ENCODE peak calls at places on chromosomes 6 and 20, in nine cellular contexts. One of them, this sample, is unnamed.

GRCh38 chr6:149627672-149628071 is 20.8 kb downstream of the KATNA1 start:
- DNase-seq in stomach: no peak
- DNase-seq in K562: no peak
- DNase-seq in GM12878: no peak
- DNase-seq in HepG2: no peak
- DNase-seq in upper lobe of left lung: no peak
- DNase-seq in sigmoid colon: no peak
- DNase-seq in H1: no peak
- DNase-seq in SK-N-SH: no peak
- DNase-seq in this sample: no peak

GRCh38 chr6:157533397-157533814 is 152.4 kb downstream of the ZDHHC14 start:
- DNase-seq in upper lobe of left lung: no peak
- DNase-seq in GM12878: no peak
- DNase-seq in K562: no peak
- DNase-seq in HepG2: no peak
- DNase-seq in stomach: no peak
- DNase-seq in sigmoid colon: no peak
- DNase-seq in H1: no peak
- DNase-seq in SK-N-SH: peak
- DNase-seq in this sample: no peak

GRCh38 chr6:169028343-169028742 is 225.3 kb downstream of the THBS2 start:
- DNase-seq in upper lobe of left lung: no peak
- DNase-seq in SK-N-SH: no peak
- DNase-seq in HepG2: no peak
- DNase-seq in stomach: no peak
- DNase-seq in K562: no peak
- DNase-seq in sigmoid colon: no peak
- DNase-seq in H1: no peak
- DNase-seq in GM12878: no peak
- DNase-seq in this sample: no peak

GRCh38 chr20:33811763-33812672 is 870 bp downstream of the CHMP4B start:
- DNase-seq in SK-N-SH: peak
- DNase-seq in GM12878: no peak
- DNase-seq in K562: peak
- DNase-seq in stomach: peak
- DNase-seq in HepG2: peak
- DNase-seq in upper lobe of left lung: no peak
- DNase-seq in H1: no peak
- DNase-seq in sigmoid colon: peak
- DNase-seq in this sample: peak

GRCh38 chr6:13415276-13415675 is 72.1 kb downstream of the GFOD1 start:
- DNase-seq in GM12878: no peak
- DNase-seq in H1: no peak
- DNase-seq in stomach: no peak
- DNase-seq in HepG2: no peak
- DNase-seq in upper lobe of left lung: no peak
- DNase-seq in sigmoid colon: no peak
- DNase-seq in SK-N-SH: no peak
- DNase-seq in K562: no peak
- DNase-seq in this sample: no peak

GRCh38 chr6:148358196-148358785 is 15.7 kb downstream of the SASH1 start:
- DNase-seq in upper lobe of left lung: no peak
- DNase-seq in HepG2: no peak
- DNase-seq in GM12878: no peak
- DNase-seq in K562: no peak
- DNase-seq in sigmoid colon: peak
- DNase-seq in SK-N-SH: no peak
- DNase-seq in stomach: no peak
- DNase-seq in H1: no peak
- DNase-seq in this sample: no peak

GRCh38 chr6:30463651-30464618 is 25.4 kb upstream of the HLA-E start:
- DNase-seq in GM12878: peak
- DNase-seq in upper lobe of left lung: peak
- DNase-seq in sigmoid colon: no peak
- DNase-seq in stomach: peak
- DNase-seq in SK-N-SH: no peak
- DNase-seq in H1: no peak
- DNase-seq in K562: no peak
- DNase-seq in HepG2: peak
- DNase-seq in this sample: peak

GRCh38 chr20:35568645-35569044 is 26.8 kb downstream of the ERGIC3 start:
- DNase-seq in stomach: no peak
- DNase-seq in SK-N-SH: peak
- DNase-seq in upper lobe of left lung: no peak
- DNase-seq in HepG2: peak
- DNase-seq in H1: no peak
- DNase-seq in GM12878: no peak
- DNase-seq in K562: peak
- DNase-seq in sigmoid colon: no peak
- DNase-seq in this sample: peak

GRCh38 chr6:138468320-138469015 is 30.8 kb downstream of the NHSL1 start:
- DNase-seq in GM12878: no peak
- DNase-seq in upper lobe of left lung: no peak
- DNase-seq in HepG2: peak
- DNase-seq in SK-N-SH: no peak
- DNase-seq in K562: no peak
- DNase-seq in sigmoid colon: no peak
- DNase-seq in H1: no peak
- DNase-seq in stomach: no peak
- DNase-seq in this sample: no peak

GRCh38 chr6:82144007-82144851 is 103.3 kb downstream of the IBTK start:
- DNase-seq in HepG2: peak
- DNase-seq in stomach: no peak
- DNase-seq in GM12878: peak
- DNase-seq in K562: no peak
- DNase-seq in H1: no peak
- DNase-seq in SK-N-SH: peak
- DNase-seq in sigmoid colon: no peak
- DNase-seq in upper lobe of left lung: no peak
- DNase-seq in this sample: peak

GRCh38 chr20:6017467-6017866 is 36.4 kb downstream of the LRRN4 start:
- DNase-seq in GM12878: no peak
- DNase-seq in SK-N-SH: no peak
- DNase-seq in sigmoid colon: no peak
- DNase-seq in H1: no peak
- DNase-seq in stomach: no peak
- DNase-seq in upper lobe of left lung: no peak
- DNase-seq in HepG2: no peak
- DNase-seq in K562: no peak
- DNase-seq in this sample: no peak

GRCh38 chr6:30884521-30885480 is 482 bp downstream of the DDR1 start:
- DNase-seq in SK-N-SH: peak
- DNase-seq in upper lobe of left lung: peak
- DNase-seq in H1: no peak
- DNase-seq in HepG2: no peak
- DNase-seq in sigmoid colon: peak
- DNase-seq in K562: peak
- DNase-seq in GM12878: no peak
- DNase-seq in stomach: peak
- DNase-seq in this sample: peak

GRCh38 chr20:8545212-8545611 is 413.1 kb downstream of the PLCB1 start:
- DNase-seq in SK-N-SH: no peak
- DNase-seq in K562: no peak
- DNase-seq in HepG2: no peak
- DNase-seq in GM12878: no peak
- DNase-seq in stomach: no peak
- DNase-seq in upper lobe of left lung: no peak
- DNase-seq in H1: no peak
- DNase-seq in sigmoid colon: no peak
- DNase-seq in this sample: no peak

GRCh38 chr20:1809611-1810510 is 85.3 kb upstream of the SIRPA start:
- DNase-seq in upper lobe of left lung: no peak
- DNase-seq in stomach: no peak
- DNase-seq in HepG2: no peak
- DNase-seq in sigmoid colon: no peak
- DNase-seq in K562: no peak
- DNase-seq in GM12878: no peak
- DNase-seq in SK-N-SH: no peak
- DNase-seq in H1: no peak
- DNase-seq in this sample: no peak

GRCh38 chr6:83231146-83231545 is 38.0 kb downstream of the RWDD2A start:
- DNase-seq in K562: no peak
- DNase-seq in HepG2: no peak
- DNase-seq in GM12878: no peak
- DNase-seq in sigmoid colon: no peak
- DNase-seq in SK-N-SH: no peak
- DNase-seq in H1: no peak
- DNase-seq in stomach: no peak
- DNase-seq in upper lobe of left lung: no peak
- DNase-seq in this sample: no peak

GRCh38 chr6:169961772-169962561 is 210.5 kb downstream of the ERMARD start:
- DNase-seq in K562: no peak
- DNase-seq in sigmoid colon: peak
- DNase-seq in upper lobe of left lung: peak
- DNase-seq in HepG2: no peak
- DNase-seq in H1: no peak
- DNase-seq in SK-N-SH: peak
- DNase-seq in GM12878: no peak
- DNase-seq in stomach: peak
- DNase-seq in this sample: peak

GRCh38 chr20:34720266-34720665 is 16.1 kb downstream of the TP53INP2 start:
- DNase-seq in sigmoid colon: no peak
- DNase-seq in H1: no peak
- DNase-seq in SK-N-SH: no peak
- DNase-seq in upper lobe of left lung: no peak
- DNase-seq in stomach: no peak
- DNase-seq in HepG2: no peak
- DNase-seq in GM12878: no peak
- DNase-seq in K562: no peak
- DNase-seq in this sample: no peak

GRCh38 chr6:98547634-98548033 is 286.7 kb upstream of the POU3F2 start:
- DNase-seq in upper lobe of left lung: no peak
- DNase-seq in sigmoid colon: no peak
- DNase-seq in H1: no peak
- DNase-seq in GM12878: no peak
- DNase-seq in HepG2: no peak
- DNase-seq in SK-N-SH: peak
- DNase-seq in stomach: no peak
- DNase-seq in K562: no peak
- DNase-seq in this sample: no peak

GRCh38 chr6:64590965-64591364 is 955.4 kb downstream of the PHF3 start:
- DNase-seq in GM12878: no peak
- DNase-seq in upper lobe of left lung: no peak
- DNase-seq in HepG2: no peak
- DNase-seq in SK-N-SH: no peak
- DNase-seq in K562: no peak
- DNase-seq in H1: no peak
- DNase-seq in stomach: no peak
- DNase-seq in sigmoid colon: no peak
- DNase-seq in this sample: no peak

GRCh38 chr6:105280033-105280432 is 100.2 kb upstream of the POPDC3 start:
- DNase-seq in H1: no peak
- DNase-seq in HepG2: no peak
- DNase-seq in K562: no peak
- DNase-seq in upper lobe of left lung: peak
- DNase-seq in SK-N-SH: no peak
- DNase-seq in sigmoid colon: no peak
- DNase-seq in stomach: peak
- DNase-seq in GM12878: no peak
- DNase-seq in this sample: no peak

DNA sequence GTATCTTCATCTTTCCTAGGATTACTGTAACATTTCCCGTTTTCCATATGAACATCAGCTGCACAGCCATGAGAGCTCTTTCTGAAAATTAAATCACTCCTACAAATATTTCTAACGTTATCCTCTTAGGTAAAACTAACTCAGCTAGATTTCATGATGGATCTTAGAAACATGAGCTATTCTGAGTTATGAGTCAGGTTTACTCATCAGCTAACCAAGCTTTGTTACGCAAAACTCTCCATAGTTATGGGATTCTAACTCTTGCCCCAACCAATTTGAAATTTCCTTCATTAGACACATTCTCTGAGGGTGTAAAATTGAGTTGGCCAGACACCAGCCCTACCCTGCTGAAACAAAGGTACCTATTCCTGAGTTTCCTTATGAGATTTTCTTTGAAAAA is 14.0 kb downstream of the DEFB110 start:
- DNase-seq in upper lobe of left lung: no peak
- DNase-seq in GM12878: no peak
- DNase-seq in SK-N-SH: no peak
- DNase-seq in stomach: no peak
- DNase-seq in HepG2: no peak
- DNase-seq in K562: no peak
- DNase-seq in H1: no peak
- DNase-seq in sigmoid colon: no peak
- DNase-seq in this sample: no peak
- TF ChIP-seq EP300 in upper lobe of left lung: no peak
- TF ChIP-seq EP300 in GM12878: no peak
- TF ChIP-seq EP300 in SK-N-SH: no peak
- TF ChIP-seq EP300 in stomach: no peak
- TF ChIP-seq EP300 in HepG2: no peak
- TF ChIP-seq EP300 in K562: no peak
- TF ChIP-seq EP300 in H1: no peak
- TF ChIP-seq EP300 in sigmoid colon: no peak
- TF ChIP-seq EP300 in this sample: no peak

GRCh38 chr20:300345-300744 is 3.0 kb downstream of the ZCCHC3 start:
- DNase-seq in SK-N-SH: no peak
- DNase-seq in HepG2: no peak
- DNase-seq in K562: no peak
- DNase-seq in sigmoid colon: no peak
- DNase-seq in stomach: no peak
- DNase-seq in upper lobe of left lung: no peak
- DNase-seq in H1: no peak
- DNase-seq in GM12878: no peak
- DNase-seq in this sample: no peak
- H3K4me3 ChIP-seq in SK-N-SH: no peak
- H3K4me3 ChIP-seq in HepG2: peak
- H3K4me3 ChIP-seq in K562: peak
- H3K4me3 ChIP-seq in sigmoid colon: no peak
- H3K4me3 ChIP-seq in stomach: peak
- H3K4me3 ChIP-seq in upper lobe of left lung: peak
- H3K4me3 ChIP-seq in H1: peak
- H3K4me3 ChIP-seq in GM12878: peak
- H3K4me3 ChIP-seq in this sample: no peak

DNA sequence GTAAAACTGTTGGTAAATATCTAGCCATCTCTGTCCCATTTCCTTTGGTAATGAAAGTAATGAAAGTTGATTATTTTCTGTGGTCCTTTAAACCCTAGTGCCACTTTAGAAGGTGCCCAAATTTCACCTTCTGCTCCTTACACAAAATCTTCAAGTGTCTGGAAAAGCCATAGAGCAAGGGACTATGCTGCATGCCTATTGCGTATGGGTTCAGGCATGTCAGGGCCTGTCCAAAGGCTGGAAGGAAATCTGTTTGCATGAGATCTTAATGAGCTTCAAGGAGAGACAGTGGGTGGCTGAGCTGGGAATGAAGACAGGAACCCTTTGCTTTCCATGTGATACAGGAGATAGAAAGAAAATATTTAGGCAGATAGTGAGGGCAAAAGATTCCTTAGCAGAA is 66.6 kb upstream of the CCN6 start:
- DNase-seq in HepG2: no peak
- DNase-seq in sigmoid colon: no peak
- DNase-seq in GM12878: no peak
- DNase-seq in K562: no peak
- DNase-seq in SK-N-SH: no peak
- DNase-seq in H1: no peak
- DNase-seq in upper lobe of left lung: no peak
- DNase-seq in stomach: no peak
- DNase-seq in this sample: no peak
- TF ChIP-seq POLR2AphosphoS5 in HepG2: no peak
- TF ChIP-seq POLR2AphosphoS5 in sigmoid colon: no peak
- TF ChIP-seq POLR2AphosphoS5 in GM12878: no peak
- TF ChIP-seq POLR2AphosphoS5 in K562: no peak
- TF ChIP-seq POLR2AphosphoS5 in SK-N-SH: no peak
- TF ChIP-seq POLR2AphosphoS5 in H1: no peak
- TF ChIP-seq POLR2AphosphoS5 in upper lobe of left lung: no peak
- TF ChIP-seq POLR2AphosphoS5 in stomach: no peak
- TF ChIP-seq POLR2AphosphoS5 in this sample: no peak

GRCh38 chr6:11236351-11236750 is 3.9 kb upstream of the NEDD9 start:
- DNase-seq in H1: no peak
- DNase-seq in SK-N-SH: no peak
- DNase-seq in upper lobe of left lung: no peak
- DNase-seq in HepG2: no peak
- DNase-seq in sigmoid colon: no peak
- DNase-seq in K562: no peak
- DNase-seq in stomach: no peak
- DNase-seq in GM12878: peak
- DNase-seq in this sample: no peak
- TF ChIP-seq EP300 in H1: no peak
- TF ChIP-seq EP300 in SK-N-SH: no peak
- TF ChIP-seq EP300 in upper lobe of left lung: peak
- TF ChIP-seq EP300 in HepG2: no peak
- TF ChIP-seq EP300 in sigmoid colon: no peak
- TF ChIP-seq EP300 in K562: no peak
- TF ChIP-seq EP300 in stomach: no peak
- TF ChIP-seq EP300 in GM12878: no peak
- TF ChIP-seq EP300 in this sample: no peak

This sample was measured in transverse colon.